ENCODE peak calls at places on chromosomes 11 and 22, in four cellular contexts. Z is neuronal stem cell; B is fibroblast of lung; K is CD8-positive, alpha-beta memory T cell. I is an unnamed sample.

GRCh38 chr11:57649826-57650738 is at the start of gene YPEL4:
- DNase-seq in Z (no peak), B (peak), K (peak), I (peak)

GRCh38 chr11:106399075-106399500 is 321.6 kb downstream of the AASDHPPT start:
- DNase-seq in Z (no peak), B (peak), K (no peak), I (no peak)

GRCh38 chr11:76035020-76035419 is 171.3 kb downstream of the WNT11 start:
- DNase-seq in Z (no peak), B (peak), K (no peak), I (no peak)

GRCh38 chr11:73998846-73999575 is 9.9 kb downstream of the UCP3 start:
- DNase-seq in Z (no peak), B (no peak), K (no peak), I (no peak)

GRCh38 chr11:44859528-44859925 is 91.2 kb downstream of the TP53I11 start:
- DNase-seq in Z (no peak), B (no peak), K (no peak), I (no peak)

GRCh38 chr22:49772692-49773091 is 55.0 kb downstream of the BRD1 start:
- DNase-seq in Z (no peak), B (no peak), K (no peak), I (no peak)

GRCh38 chr22:27129266-27129665 is 471.9 kb downstream of the MIAT start:
- DNase-seq in Z (no peak), B (peak), K (no peak), I (no peak)

GRCh38 chr11:90525962-90526361 is 303.1 kb upstream of the CHORDC1 start:
- DNase-seq in Z (no peak), B (no peak), K (no peak), I (no peak)

GRCh38 chr11:128824199-128825049 is 42.7 kb downstream of the KCNJ1 start:
- DNase-seq in Z (no peak), B (peak), K (no peak), I (no peak)
- H3K4me3 ChIP-seq in Z (no peak), B (no peak), K (no peak), I (peak)

DNA sequence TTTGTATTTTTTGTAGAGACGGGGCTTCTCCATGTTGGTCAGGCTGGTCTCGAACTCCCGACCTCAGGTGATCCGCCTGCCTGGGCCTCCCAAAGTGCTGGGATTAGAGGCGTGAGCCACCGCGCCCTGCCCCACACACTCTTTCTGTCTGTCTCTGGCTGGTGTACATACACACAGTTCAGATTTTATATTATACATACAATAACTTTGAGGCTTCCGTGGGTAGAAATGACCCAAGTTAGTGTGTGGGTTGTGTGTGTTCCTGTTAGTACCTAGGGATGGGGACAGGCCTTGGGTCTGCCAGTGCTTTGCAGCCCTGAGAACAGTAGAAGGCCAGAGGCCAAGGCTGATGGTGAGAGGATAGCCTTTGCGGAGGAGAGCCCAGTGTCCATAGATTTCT is 2.8 kb downstream of the ZBTB16 start:
- DNase-seq in Z (no peak), B (no peak), K (no peak), I (no peak)
- H3K4me3 ChIP-seq in Z (no peak), B (peak), K (no peak), I (peak)

GRCh38 chr22:20268350-20269012 is 363 bp upstream of the RTN4R start:
- DNase-seq in Z (peak), B (peak), K (peak), I (peak)

GRCh38 chr22:20271114-20271994 is 3.2 kb upstream of the RTN4R start:
- DNase-seq in Z (no peak), B (no peak), K (no peak), I (peak)

GRCh38 chr22:20264614-20265452 is 3.3 kb downstream of the RTN4R start:
- DNase-seq in Z (no peak), B (no peak), K (no peak), I (no peak)

GRCh38 chr22:20267441-20268288 is 453 bp downstream of the RTN4R start:
- DNase-seq in Z (no peak), B (no peak), K (no peak), I (peak)

GRCh38 chr22:20268289-20268349 is at the start of gene RTN4R:
- DNase-seq in Z (no peak), B (no peak), K (no peak), I (no peak)
- H3K4me3 ChIP-seq in Z (peak), B (no peak), K (peak), I (peak)

GRCh38 chr11:66388746-66389386 is 17.3 kb upstream of the SLC29A2 start:
- DNase-seq in Z (peak), B (peak), K (peak), I (peak)

GRCh38 chr11:66391322-66391721 is 19.8 kb upstream of the SLC29A2 start:
- DNase-seq in Z (no peak), B (no peak), K (no peak), I (no peak)

GRCh38 chr11:66386171-66387069 is 14.9 kb upstream of the SLC29A2 start:
- DNase-seq in Z (peak), B (peak), K (peak), I (peak)
- H3K4me3 ChIP-seq in Z (peak), B (peak), K (peak), I (peak)

GRCh38 chr11:59141191-59141590 is 1.5 kb upstream of the FAM111A start:
- DNase-seq in Z (no peak), B (no peak), K (no peak), I (no peak)
- H3K4me3 ChIP-seq in Z (no peak), B (no peak), K (no peak), I (no peak)

GRCh38 chr22:39901519-39902146 is 749 bp downstream of the GRAP2 start:
- DNase-seq in Z (no peak), B (no peak), K (no peak), I (no peak)
- H3K4me3 ChIP-seq in Z (no peak), B (no peak), K (peak), I (peak)

DNA sequence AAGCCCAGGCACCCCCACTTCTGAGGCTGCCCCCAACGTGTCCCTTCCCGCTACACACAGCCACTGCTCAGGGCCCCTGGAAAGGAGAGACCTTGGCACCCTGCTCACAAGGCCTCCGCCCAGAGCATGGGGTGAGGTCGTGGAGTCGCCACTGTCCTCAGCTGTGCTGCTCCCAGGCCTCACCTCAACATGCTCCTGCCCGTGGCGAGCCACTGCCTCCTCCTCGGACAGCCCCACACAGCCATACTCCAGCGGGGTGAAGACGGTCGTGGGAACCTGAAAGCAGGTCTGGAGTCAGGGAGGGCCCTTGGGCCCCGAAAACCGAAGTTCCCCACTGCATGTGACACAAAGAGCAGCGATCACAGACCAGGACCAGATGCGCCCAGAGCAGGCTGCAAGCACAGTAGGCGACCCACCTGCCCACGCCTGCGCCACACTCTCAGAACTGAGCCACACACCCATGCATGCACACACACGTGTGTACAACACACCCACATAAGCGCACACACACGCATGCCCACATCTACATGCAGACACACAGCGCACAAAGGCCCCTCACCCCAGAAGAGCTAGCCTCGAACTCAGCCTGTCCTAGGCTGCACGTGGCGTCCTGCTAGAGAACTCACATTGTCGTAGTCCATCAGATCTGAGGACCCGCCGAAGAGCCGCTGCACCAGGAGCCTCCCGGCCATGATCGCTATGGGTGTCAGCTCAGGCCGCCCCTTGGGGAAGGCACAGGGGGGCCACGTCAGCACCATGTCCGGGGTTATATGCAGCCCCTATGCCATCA is 25.5 kb upstream of the GNB1L start:
- DNase-seq in Z (no peak), B (no peak), K (no peak), I (peak)
- H3K4me3 ChIP-seq in Z (no peak), B (no peak), K (no peak), I (no peak)

DNA sequence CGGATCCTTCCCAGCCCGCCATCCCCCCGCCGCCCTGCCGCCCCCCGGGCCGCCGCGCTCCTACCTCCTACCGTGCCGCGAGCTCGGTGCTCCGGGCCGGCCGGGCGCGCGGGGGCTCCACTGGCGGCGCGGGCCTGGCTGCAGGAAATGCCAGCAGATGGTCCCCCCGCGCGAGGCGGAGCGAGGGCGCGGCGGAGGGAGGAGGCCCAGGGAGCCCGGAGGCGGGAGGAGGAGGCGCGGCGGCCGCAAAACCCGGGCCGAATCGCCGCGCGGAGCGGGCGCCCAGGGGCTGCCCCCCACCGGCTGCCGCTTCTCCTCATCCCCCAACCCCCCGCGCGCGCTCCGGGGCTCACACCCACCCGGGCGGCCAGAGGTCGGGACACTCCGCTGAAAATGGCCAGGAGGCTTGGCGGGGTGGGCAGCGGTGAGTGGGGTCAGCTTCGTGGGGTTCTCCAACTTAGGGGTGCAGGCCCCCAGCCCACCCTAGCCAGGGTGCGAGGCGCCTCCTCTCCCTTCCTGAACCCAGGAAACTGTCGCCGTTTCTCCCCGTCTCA is at the start of gene OSBPL5:
- DNase-seq in Z (no peak), B (peak), K (peak), I (peak)
- H3K4me3 ChIP-seq in Z (peak), B (peak), K (peak), I (peak)

DNA sequence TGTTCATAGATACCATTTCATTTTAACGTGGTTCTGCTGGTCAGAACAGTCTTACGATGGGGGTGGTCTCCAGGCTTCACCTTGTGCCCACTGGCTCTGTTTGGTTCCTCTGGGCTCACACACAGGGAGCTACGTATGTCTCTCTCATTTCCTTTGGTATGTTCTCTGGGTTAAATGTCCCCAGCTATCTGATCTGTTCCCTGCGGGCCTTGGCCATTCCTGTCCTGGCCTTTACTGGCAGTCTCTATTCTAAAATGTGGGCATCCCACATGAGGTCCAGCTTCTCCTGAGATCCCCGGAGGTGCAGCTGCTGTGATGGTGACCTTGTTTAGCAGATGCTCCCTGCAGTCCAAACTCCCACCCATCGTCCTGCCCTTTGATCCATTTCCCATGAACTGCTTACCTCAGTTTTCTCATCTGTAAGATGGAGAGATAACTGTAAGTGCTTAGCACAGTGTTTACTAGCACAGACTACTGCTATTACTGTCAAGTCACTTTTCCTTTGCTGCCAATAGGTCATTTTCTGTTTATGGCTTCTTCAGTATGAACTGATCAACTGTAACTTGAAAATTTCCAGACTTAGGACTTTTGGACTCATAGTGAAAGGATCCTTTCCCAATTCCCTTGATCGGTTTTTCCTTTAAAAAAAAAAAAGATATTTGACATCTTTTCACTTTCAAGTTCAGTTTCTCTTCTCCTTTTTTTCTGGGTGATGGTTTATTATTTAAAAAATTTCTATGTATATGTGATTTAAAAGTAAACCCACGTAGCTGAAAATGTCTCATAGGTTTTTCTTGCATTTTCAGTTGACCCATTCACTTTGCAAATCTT is 92.9 kb downstream of the PTPRJ start:
- DNase-seq in Z (no peak), B (no peak), K (no peak), I (no peak)
- H3K4me3 ChIP-seq in Z (no peak), B (no peak), K (no peak), I (no peak)

I was measured in lower lobe of right lung.